ENCODE peak calls at places on chromosomes 12 and 14, in nine cellular contexts. Z is pancreas; I is breast epithelium; E is uterus; K is CD8-positive, alpha-beta T cell; A is fibroblast of lung; L is OCI-LY7; X is psoas muscle; D is heart right ventricle. P is an unnamed sample. For H3K4me1, the result is how much of the 10 kb centered on the place peaks cover.

GRCh38 chr12:115830070-115830469 is 447.4 kb downstream of the MED13L start:
- DNase-seq in E (no peak), D (no peak), X (no peak), I (no peak), L (no peak), A (no peak), K (no peak), Z (no peak), P (no peak)

GRCh38 chr14:64747327-64747726 is 43.1 kb downstream of the PLEKHG3 start:
- DNase-seq in A (no peak), X (no peak), L (no peak), I (no peak), Z (peak), D (no peak), E (no peak), K (no peak), P (no peak)

GRCh38 chr12:105740970-105741725 is 397.6 kb downstream of the NUAK1 start:
- DNase-seq in K (no peak), I (peak), X (peak), Z (no peak), D (peak), A (peak), E (peak), L (no peak), P (peak)

GRCh38 chr12:80648866-80649265 is 58.6 kb upstream of the MYF6 start:
- DNase-seq in L (no peak), I (no peak), K (no peak), X (no peak), E (no peak), D (no peak), Z (no peak), A (peak), P (no peak)

GRCh38 chr12:92602476-92602875 is 100.3 kb upstream of the PLEKHG7 start:
- DNase-seq in D (no peak), X (no peak), K (no peak), Z (no peak), L (no peak), E (no peak), A (peak), I (no peak), P (no peak)

GRCh38 chr14:104725772-104726548 is 1.9 kb downstream of the ADSS1 start:
- DNase-seq in X (no peak), A (no peak), E (no peak), L (no peak), Z (no peak), D (no peak), K (no peak), I (no peak), P (no peak)

GRCh38 chr12:12290206-12290605 is 23.4 kb upstream of the LRP6 start:
- DNase-seq in E (no peak), X (no peak), I (no peak), Z (no peak), D (no peak), L (no peak), K (no peak), A (no peak), P (no peak)

GRCh38 chr12:109731231-109731731 is 17.7 kb downstream of the FAM222A start:
- DNase-seq in D (no peak), E (no peak), X (peak), L (no peak), K (no peak), I (no peak), A (no peak), Z (peak), P (no peak)

GRCh38 chr14:32217301-32217700 is 14.2 kb upstream of the RNU6-8 start:
- DNase-seq in K (no peak), A (no peak), Z (no peak), L (no peak), I (no peak), E (no peak), D (no peak), X (no peak), P (no peak)

GRCh38 chr14:77376380-77376770 is 519 bp downstream of the TMED8 start:
- DNase-seq in L (peak), E (peak), K (peak), Z (peak), A (peak), D (no peak), X (peak), I (no peak), P (no peak)

GRCh38 chr14:65879218-65880009 is 466.9 kb downstream of the FUT8 start:
- DNase-seq in X (no peak), D (no peak), I (no peak), E (no peak), K (no peak), L (no peak), A (peak), Z (no peak), P (no peak)

GRCh38 chr14:40197344-40197743 is 765.1 kb upstream of the FBXO33 start:
- DNase-seq in D (no peak), Z (no peak), E (no peak), L (no peak), K (no peak), A (peak), I (no peak), X (no peak), P (no peak)

GRCh38 chr12:95623554-95624170 is 72.4 kb upstream of the USP44 start:
- DNase-seq in Z (no peak), A (peak), I (peak), E (peak), K (no peak), L (peak), X (peak), D (peak), P (no peak)

GRCh38 chr12:104805186-104805585 is 152.9 kb downstream of the SLC41A2 start:
- DNase-seq in K (no peak), X (no peak), Z (no peak), E (no peak), A (peak), I (no peak), D (no peak), L (no peak), P (no peak)

GRCh38 chr12:118777550-118777949 is 203.8 kb upstream of the SRRM4 start:
- DNase-seq in Z (no peak), L (no peak), E (no peak), K (no peak), X (no peak), A (no peak), I (no peak), D (no peak), P (no peak)

GRCh38 chr12:110269622-110270124 is 11.4 kb upstream of the ATP2A2 start:
- DNase-seq in L (no peak), X (no peak), K (no peak), A (peak), Z (no peak), E (peak), I (no peak), D (no peak), P (no peak)

GRCh38 chr12:91991397-91992187 is 154.1 kb downstream of the BTG1 start:
- DNase-seq in A (no peak), K (no peak), Z (no peak), I (no peak), X (no peak), D (no peak), L (peak), E (no peak), P (no peak)

GRCh38 chr12:68373836-68374314 is 41.7 kb upstream of the MDM1 start:
- DNase-seq in X (no peak), I (no peak), D (no peak), E (no peak), K (no peak), A (no peak), Z (no peak), L (no peak), P (peak)

GRCh38 chr12:49626169-49626835 is 2.9 kb downstream of the PRPF40B start:
- DNase-seq in E (no peak), A (no peak), X (no peak), L (no peak), D (no peak), Z (no peak), I (no peak), K (no peak), P (no peak)

GRCh38 chr12:106773286-106773685 is 1.2 kb upstream of the RIC8B start:
- DNase-seq in K (no peak), E (no peak), A (no peak), I (no peak), Z (no peak), X (no peak), D (no peak), L (no peak), P (peak)

GRCh38 chr14:52279405-52279804 is 11.9 kb downstream of the PTGDR start:
- DNase-seq in A (peak), L (no peak), D (no peak), I (no peak), X (no peak), K (no peak), Z (no peak), E (no peak), P (no peak)

GRCh38 chr14:40028991-40029390 is 596.8 kb upstream of the FBXO33 start:
- DNase-seq in I (no peak), D (no peak), Z (no peak), A (no peak), E (no peak), X (no peak), K (no peak), L (no peak), P (no peak)

GRCh38 chr12:89390802-89391673 is 38.7 kb upstream of the DUSP6 start:
- DNase-seq in E (no peak), I (no peak), D (no peak), X (no peak), A (peak), K (no peak), L (no peak), Z (no peak), P (no peak)

GRCh38 chr12:53984901-53985357 is at the start of gene HOXC10:
- DNase-seq in I (peak), X (peak), E (peak), A (peak), L (peak), Z (peak), D (peak), K (peak), P (peak)

GRCh38 chr14:102949062-102949800 is 26.8 kb downstream of the AMN start:
- DNase-seq in A (peak), D (no peak), E (no peak), Z (peak), I (no peak), X (peak), L (peak), K (peak), P (no peak)

DNA sequence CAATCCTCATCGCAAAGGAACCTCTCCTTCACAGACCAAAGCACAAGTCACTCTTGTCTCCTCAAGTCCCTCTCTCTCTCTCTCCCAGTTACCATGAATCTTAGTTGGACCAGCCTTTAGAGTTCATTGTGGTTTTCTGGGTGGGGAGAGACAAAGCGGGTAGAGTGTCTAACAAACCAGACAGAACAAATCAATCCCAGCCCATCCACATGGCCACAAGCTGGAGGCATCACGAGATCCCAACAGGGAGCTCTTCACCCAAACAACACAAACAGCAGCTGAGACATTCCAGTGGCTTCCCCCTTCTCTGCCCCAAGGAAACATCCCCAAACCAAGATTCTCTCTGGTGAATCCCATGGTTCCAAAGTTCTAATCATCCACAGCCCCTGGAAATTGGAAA is 22.4 kb downstream of the ACTN1 start:
- DNase-seq in L (no peak), K (no peak), Z (no peak), E (no peak), I (no peak), X (no peak), A (no peak), D (no peak), P (no peak)
- H3K27ac ChIP-seq in L (no peak), K (no peak), Z (no peak), E (peak), I (peak), X (no peak), A (peak), D (peak), P (peak)

GRCh38 chr12:6336859-6337744 is 4.8 kb downstream of the TNFRSF1A start:
- DNase-seq in L (peak), A (no peak), Z (peak), D (no peak), E (no peak), K (peak), X (no peak), I (no peak), P (no peak)

GRCh38 chr12:6334940-6335450 is 6.9 kb downstream of the TNFRSF1A start:
- DNase-seq in A (no peak), I (no peak), Z (no peak), D (no peak), K (no peak), L (no peak), X (peak), E (peak), P (no peak)

GRCh38 chr12:6334359-6334758 is 7.5 kb downstream of the TNFRSF1A start:
- DNase-seq in A (no peak), Z (no peak), I (no peak), D (no peak), K (no peak), L (no peak), X (no peak), E (no peak), P (no peak)

GRCh38 chr12:6336079-6336858 is 5.6 kb downstream of the TNFRSF1A start:
- DNase-seq in E (peak), A (peak), Z (peak), D (peak), K (peak), X (peak), I (peak), L (no peak), P (peak)

DNA sequence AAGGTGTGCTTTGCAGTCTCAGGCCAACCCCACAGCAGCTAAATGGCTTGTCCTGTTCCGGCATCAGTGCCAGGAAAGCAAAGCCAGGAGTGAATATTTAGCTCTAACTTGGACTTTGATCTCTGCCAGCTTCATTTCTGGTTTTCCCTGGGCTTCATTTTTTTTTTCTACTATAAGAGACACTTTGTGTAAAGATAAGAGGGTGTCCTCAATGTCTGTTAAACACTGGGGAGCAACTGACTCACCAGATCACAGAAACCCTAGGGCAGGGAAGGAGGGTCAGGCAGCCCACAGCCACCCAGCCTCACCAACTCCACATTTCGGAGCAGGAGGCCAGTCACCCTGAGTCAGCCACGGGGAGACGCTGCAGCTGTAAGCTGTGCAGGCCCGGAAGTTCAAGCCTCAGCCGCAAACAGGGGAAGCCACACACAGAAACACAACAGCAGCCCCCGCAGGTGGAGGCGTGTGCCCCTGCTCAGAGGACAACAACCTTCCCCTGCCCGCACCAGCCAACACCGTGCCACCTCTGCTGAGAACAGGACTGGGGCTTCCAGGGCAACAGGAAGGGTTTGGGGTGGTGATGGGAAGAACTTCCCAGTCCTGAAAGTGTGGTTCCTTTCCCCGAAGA is 6.3 kb downstream of the TNFRSF1A start:
- DNase-seq in D (peak), I (peak), A (peak), K (peak), E (peak), Z (peak), X (peak), L (peak), P (peak)
- H3K4me1 ChIP-seq in D (half or more), I (half or more), A (half or more), K (half or more), E (under half), Z (under half), X (half or more), L (half or more), P (half or more)

GRCh38 chr14:55418411-55418810 is 6.8 kb upstream of the ATG14 start:
- DNase-seq in I (no peak), Z (no peak), X (no peak), K (no peak), L (no peak), E (no peak), A (no peak), D (no peak), P (no peak)

GRCh38 chr14:55414551-55414950 is 2.9 kb upstream of the ATG14 start:
- DNase-seq in X (no peak), E (no peak), K (no peak), L (no peak), A (no peak), I (no peak), D (no peak), Z (no peak), P (no peak)

GRCh38 chr14:55419663-55420062 is 8.0 kb upstream of the ATG14 start:
- DNase-seq in E (no peak), K (no peak), A (no peak), L (no peak), X (no peak), Z (no peak), D (no peak), I (no peak), P (no peak)

GRCh38 chr14:55417955-55418354 is 6.3 kb upstream of the ATG14 start:
- DNase-seq in Z (no peak), I (no peak), D (no peak), L (no peak), E (no peak), K (no peak), X (no peak), A (no peak), P (no peak)

GRCh38 chr14:55416866-55417265 is 5.2 kb upstream of the ATG14 start:
- DNase-seq in A (no peak), I (no peak), Z (no peak), K (no peak), X (no peak), D (no peak), L (peak), E (no peak), P (no peak)
- TF ChIP-seq CTCF in A (peak), I (no peak), Z (no peak), K (peak), X (peak), D (peak), L (peak), E (no peak), P (no peak)

DNA sequence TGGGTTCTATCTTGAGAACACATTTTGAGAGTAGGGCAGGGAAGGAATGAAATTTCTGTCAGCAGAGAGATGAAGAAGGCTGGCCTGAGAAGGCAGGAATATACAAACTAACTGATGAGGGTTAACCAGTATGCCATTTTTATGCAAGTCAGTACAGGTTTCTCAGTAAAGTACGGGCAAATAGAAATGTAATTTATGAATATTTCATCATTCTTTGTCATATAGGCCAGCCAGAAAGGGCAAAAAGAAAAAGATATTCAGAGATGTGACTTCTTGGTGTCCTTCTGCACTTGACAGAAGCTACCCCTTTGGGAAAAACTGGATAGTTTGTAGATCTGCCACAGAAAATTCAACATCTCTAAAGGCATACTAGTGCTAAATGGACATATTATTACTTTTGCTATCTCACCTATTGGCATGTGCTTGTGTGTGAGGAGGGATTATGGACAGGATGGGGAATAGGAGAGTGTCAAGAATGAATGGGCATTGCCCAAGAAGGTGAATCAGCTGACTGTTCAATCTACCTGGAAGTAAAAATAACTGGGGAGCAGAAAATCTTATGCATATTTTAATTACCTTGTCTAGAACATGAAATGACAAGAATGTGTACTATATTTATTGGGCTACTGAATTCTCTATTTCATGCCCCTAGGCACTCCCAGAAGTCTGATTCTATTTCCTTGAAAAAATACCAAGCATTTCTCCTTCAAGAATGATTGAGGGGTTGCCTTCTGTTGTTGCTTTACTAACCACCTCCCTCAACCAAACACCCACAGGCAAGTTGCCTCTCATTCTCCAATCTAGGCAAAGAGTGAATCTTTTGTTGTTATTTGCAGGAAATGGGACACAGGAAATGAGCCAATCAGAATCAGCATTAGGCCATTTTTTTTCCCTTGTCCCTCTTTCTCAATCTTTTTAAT is 175.1 kb upstream of the SLC38A2 start:
- DNase-seq in I (no peak), A (peak), D (no peak), Z (no peak), L (no peak), X (no peak), K (no peak), E (no peak), P (no peak)
- H3K27ac ChIP-seq in I (no peak), A (peak), D (peak), Z (no peak), L (no peak), X (peak), K (no peak), E (no peak), P (no peak)

GRCh38 chr12:121926874-121927706 is 8.7 kb downstream of the CFAP251 start:
- DNase-seq in A (no peak), I (no peak), D (no peak), E (no peak), Z (no peak), L (peak), K (no peak), X (no peak), P (no peak)

GRCh38 chr12:121932176-121932536 is 13.8 kb downstream of the CFAP251 start:
- DNase-seq in L (no peak), I (no peak), X (no peak), Z (no peak), E (no peak), K (no peak), A (no peak), D (no peak), P (no peak)

GRCh38 chr12:121930862-121931261 is 12.5 kb downstream of the CFAP251 start:
- DNase-seq in X (no peak), Z (no peak), E (no peak), D (no peak), I (no peak), K (no peak), A (no peak), L (no peak), P (no peak)

GRCh38 chr12:121925361-121925725 is 7.0 kb downstream of the CFAP251 start:
- DNase-seq in X (no peak), K (no peak), A (peak), L (no peak), E (no peak), D (no peak), I (no peak), Z (no peak), P (no peak)

DNA sequence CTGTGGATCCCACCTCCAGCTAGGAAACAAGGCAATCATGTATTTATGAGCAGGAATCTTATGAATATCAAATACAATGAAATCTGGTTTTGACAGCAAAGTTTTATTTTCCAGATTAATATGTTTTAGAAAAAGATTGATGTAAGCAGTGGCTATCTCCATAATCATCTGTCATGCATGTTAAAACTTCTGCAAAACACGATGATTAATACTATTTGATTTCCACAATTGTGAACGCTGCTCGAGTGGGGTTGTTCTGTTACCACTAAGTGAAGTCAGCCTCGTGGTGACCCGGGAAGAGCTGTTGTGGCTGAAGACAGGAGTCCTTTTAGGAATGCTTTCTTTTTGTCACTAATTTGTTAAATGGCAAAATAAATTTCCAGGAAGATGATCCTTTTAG is 9.4 kb downstream of the CFAP251 start:
- DNase-seq in D (no peak), I (no peak), Z (no peak), A (no peak), X (no peak), L (no peak), E (no peak), K (no peak), P (no peak)
- H3K4me1 ChIP-seq in D (under half), I (under half), Z (under half), A (under half), X (under half), L (under half), E (under half), K (under half), P (under half)

GRCh38 chr14:45610303-45610702 is 357.3 kb upstream of the MIS18BP1 start:
- DNase-seq in L (no peak), E (no peak), A (peak), D (no peak), I (no peak), K (no peak), Z (no peak), X (no peak), P (no peak)
- TF ChIP-seq CTCF in L (peak), E (peak), A (no peak), D (peak), I (no peak), K (no peak), Z (no peak), X (no peak), P (peak)

P was measured in esophagus muscularis mucosa.